ENCODE peak calls at places on chromosomes 2 and 18, in four cellular contexts. Q is AG10803, R is cardiac fibroblast, V is DND-41. U is an unnamed sample.

GRCh38 chr2:5195636-5196035 is 496.5 kb upstream of the SOX11 start:
- DNase-seq in Q (no peak), R (no peak), V (no peak), U (no peak)

GRCh38 chr2:224389317-224389716 is 12.6 kb downstream of the FAM124B start:
- DNase-seq in Q (no peak), R (no peak), V (no peak), U (no peak)

GRCh38 chr2:105375001-105375561 is 23.8 kb downstream of the FHL2 start:
- DNase-seq in Q (peak; percentile 64), R (peak; percentile 72), V (no peak), U (no peak)

GRCh38 chr2:232574674-232575403 is 24.4 kb downstream of the EIF4E2 start:
- DNase-seq in Q (peak; percentile 38), R (no peak), V (no peak), U (no peak)

GRCh38 chr2:118112771-118113334 is 24.6 kb downstream of the INSIG2 start:
- DNase-seq in Q (peak; percentile 78), R (peak; percentile 69), V (no peak), U (peak; percentile 87)

GRCh38 chr2:44615950-44616518 is 254.3 kb downstream of the CAMKMT start:
- DNase-seq in Q (peak; percentile 1), R (no peak), V (no peak), U (no peak)

GRCh38 chr2:85221291-85221690 is 88.1 kb downstream of the TCF7L1 start:
- DNase-seq in Q (peak; percentile 94), R (no peak), V (no peak), U (no peak)

GRCh38 chr2:42909966-42910365 is 117.6 kb upstream of the HAAO start:
- DNase-seq in Q (no peak), R (no peak), V (no peak), U (no peak)

GRCh38 chr18:76838182-76838581 is 15.8 kb downstream of the ZNF236 start:
- DNase-seq in Q (no peak), R (no peak), V (no peak), U (no peak)

GRCh38 chr2:99974275-99974674 is 168.1 kb downstream of the AFF3 start:
- DNase-seq in Q (peak; percentile 34), R (peak; percentile 23), V (no peak), U (peak; percentile 86)

GRCh38 chr2:199136681-199137080 is 321.1 kb downstream of the SATB2 start:
- DNase-seq in Q (peak; percentile 54), R (peak; percentile 61), V (no peak), U (peak; percentile 49)

GRCh38 chr2:97660775-97661417 is 2.9 kb downstream of the ACTR1B start:
- DNase-seq in Q (no peak), R (peak; percentile 18), V (no peak), U (no peak)

GRCh38 chr2:1823187-1824169 is 79.2 kb upstream of the PXDN start:
- DNase-seq in Q (no peak), R (no peak), V (peak; percentile 14), U (no peak)

GRCh38 chr2:101873543-101873942 is 118.2 kb upstream of the IL1R2 start:
- DNase-seq in Q (no peak), R (no peak), V (no peak), U (no peak)

GRCh38 chr2:237025090-237025865 is 60.4 kb upstream of the COPS8 start:
- DNase-seq in Q (peak; percentile 85), R (peak; percentile 84), V (no peak), U (peak; percentile 29)

GRCh38 chr2:64204006-64204632 is 59.9 kb upstream of the PELI1 start:
- DNase-seq in Q (peak; percentile 39), R (peak; percentile 85), V (no peak), U (no peak)

GRCh38 chr2:16861154-16861929 is 195.7 kb upstream of the CYRIA start:
- DNase-seq in Q (no peak), R (peak; percentile 4), V (no peak), U (peak; percentile 52)

GRCh38 chr2:127197475-127198385 is 22.4 kb downstream of the CYP27C1 start:
- DNase-seq in Q (peak; percentile 54), R (peak; percentile 64), V (peak; percentile 67), U (no peak)

GRCh38 chr18:78244779-78245178 is 734.8 kb upstream of the SALL3 start:
- DNase-seq in Q (no peak), R (no peak), V (no peak), U (no peak)

GRCh38 chr2:96952976-96953610 is 33.3 kb downstream of the FAM178B start:
- DNase-seq in Q (peak; percentile 28), R (no peak), V (no peak), U (no peak)

DNA sequence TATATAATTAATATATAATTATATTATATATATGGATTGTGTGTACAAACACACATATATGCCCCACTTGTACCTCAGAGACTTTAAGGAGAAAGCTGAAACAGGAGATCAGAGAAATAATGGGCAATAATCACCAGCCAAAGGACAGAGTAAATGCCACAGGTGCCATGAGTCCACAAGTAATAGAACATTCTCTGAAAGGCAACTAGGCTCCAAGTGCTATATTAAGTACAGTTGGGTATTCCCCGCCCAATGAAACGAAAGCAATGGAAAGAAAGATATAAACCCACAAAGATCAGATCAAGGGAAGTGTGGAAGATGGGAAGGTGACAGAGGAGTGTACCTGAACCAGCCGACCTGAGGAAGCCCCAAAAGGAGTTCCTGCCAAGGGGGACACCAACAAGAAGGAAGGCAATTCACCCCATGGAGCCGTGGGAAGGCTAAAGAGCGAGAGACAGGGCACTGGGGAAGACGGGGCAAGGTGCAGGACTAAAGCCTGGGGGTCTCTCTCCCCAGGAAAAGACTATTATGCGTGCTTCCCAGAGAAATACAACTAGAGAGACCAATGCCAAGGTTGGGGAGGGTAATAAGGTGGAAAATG is 19.0 kb downstream of the DYM start:
- DNase-seq in Q (no peak), R (no peak), V (no peak), U (no peak)
- H3K4me3 ChIP-seq in Q (no peak overlapping the region), R (no peak overlapping the region), V (no peak overlapping the region), U (no peak overlapping the region)

GRCh38 chr18:39746201-39746600 is 2180.6 kb upstream of the CELF4 start:
- DNase-seq in Q (no peak), R (no peak), V (no peak), U (no peak)

GRCh38 chr18:39743463-39743862 is 2177.9 kb upstream of the CELF4 start:
- DNase-seq in Q (no peak), R (no peak), V (no peak), U (no peak)

GRCh38 chr18:39737869-39738268 is 2172.3 kb upstream of the CELF4 start:
- DNase-seq in Q (no peak), R (no peak), V (no peak), U (no peak)

GRCh38 chr18:39742015-39742466 is 2176.4 kb upstream of the CELF4 start:
- DNase-seq in Q (no peak), R (no peak), V (no peak), U (no peak)
- TF ChIP-seq CTCF in Q (no peak), R (no peak), V (no peak), U (no peak)

GRCh38 chr18:63997041-63997440 is 27.2 kb downstream of the SERPINB8 start:
- DNase-seq in Q (no peak), R (no peak), V (no peak), U (no peak)

GRCh38 chr18:63999871-64000270 is 30.0 kb downstream of the SERPINB8 start:
- DNase-seq in Q (no peak), R (no peak), V (no peak), U (no peak)

GRCh38 chr18:63997606-63998005 is 27.7 kb downstream of the SERPINB8 start:
- DNase-seq in Q (no peak), R (no peak), V (no peak), U (no peak)

GRCh38 chr18:64002581-64002980 is 32.7 kb downstream of the SERPINB8 start:
- DNase-seq in Q (no peak), R (no peak), V (no peak), U (no peak)
- H3K4me3 ChIP-seq in Q (no peak overlapping the region), R (no peak overlapping the region), V (no peak overlapping the region), U (no peak overlapping the region)

GRCh38 chr2:31675485-31675901 is 94.8 kb upstream of the SRD5A2 start:
- DNase-seq in Q (no peak), R (no peak), V (no peak), U (no peak)
- TF ChIP-seq CTCF in Q (no peak), R (no peak), V (no peak), U (no peak)

GRCh38 chr2:176109955-176110345 is 2.9 kb downstream of the HOXD11 start:
- DNase-seq in Q (no peak), R (no peak), V (no peak), U (no peak)
- H3K4me3 ChIP-seq in Q (no peak overlapping the region), R (no peak overlapping the region), V (no peak overlapping the region), U (peak overlapping the region; percentile 63)

GRCh38 chr2:73174941-73175662 is 27.3 kb upstream of the NOTO start:
- DNase-seq in Q (no peak), R (no peak), V (no peak), U (no peak)

GRCh38 chr2:73176205-73176880 is 26.0 kb upstream of the NOTO start:
- DNase-seq in Q (peak; percentile 3), R (no peak), V (no peak), U (no peak)

GRCh38 chr2:73175663-73176204 is 26.6 kb upstream of the NOTO start:
- DNase-seq in Q (peak; percentile 47), R (peak; percentile 41), V (peak; percentile 14), U (no peak)

GRCh38 chr2:73176881-73177644 is 25.3 kb upstream of the NOTO start:
- DNase-seq in Q (peak; percentile 78), R (peak; percentile 85), V (peak; percentile 87), U (peak; percentile 18)

GRCh38 chr2:73177645-73178255 is 24.6 kb upstream of the NOTO start:
- DNase-seq in Q (no peak), R (no peak), V (no peak), U (no peak)
- TF ChIP-seq CTCF in Q (no peak), R (no peak), V (no peak), U (no peak)

DNA sequence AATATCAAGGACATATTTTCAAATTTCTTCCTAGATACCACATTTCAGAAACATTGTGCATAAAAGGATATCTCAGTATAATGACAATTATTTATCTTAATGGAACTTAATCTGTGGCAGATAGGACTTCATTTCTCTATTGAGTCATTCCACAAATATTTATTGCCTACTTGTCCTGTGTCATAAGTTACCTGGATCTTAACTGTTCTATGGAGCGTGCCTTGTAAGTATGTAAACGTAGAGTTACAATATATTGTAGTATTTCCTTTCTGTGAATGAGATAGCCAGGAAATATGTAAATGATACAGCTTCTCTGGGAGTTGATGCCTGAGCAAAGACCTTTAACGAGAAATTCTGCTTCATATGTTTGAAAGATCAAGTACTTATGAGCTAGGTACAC is 2.5 kb downstream of the AGFG1 start:
- DNase-seq in Q (no peak), R (no peak), V (no peak), U (no peak)
- H3K4me3 ChIP-seq in Q (no peak overlapping the region), R (no peak overlapping the region), V (peak overlapping the region; percentile 6), U (no peak overlapping the region)

GRCh38 chr2:190862591-190862991 is 18.0 kb upstream of the GLS start:
- DNase-seq in Q (peak; percentile 82), R (peak; percentile 63), V (no peak), U (no peak)

GRCh38 chr2:190860985-190861721 is 19.5 kb upstream of the GLS start:
- DNase-seq in Q (peak; percentile 93), R (no peak), V (no peak), U (no peak)

GRCh38 chr2:190864375-190864774 is 16.2 kb upstream of the GLS start:
- DNase-seq in Q (peak; percentile 91), R (peak; percentile 43), V (no peak), U (no peak)

GRCh38 chr2:190863946-190864345 is 16.7 kb upstream of the GLS start:
- DNase-seq in Q (peak; percentile 58), R (no peak), V (peak; percentile 8), U (no peak)

GRCh38 chr2:190862067-190862466 is 18.6 kb upstream of the GLS start:
- DNase-seq in Q (peak; percentile 41), R (no peak), V (no peak), U (no peak)
- TF ChIP-seq CTCF in Q (no peak), R (no peak), V (no peak), U (no peak)